ENCODE peak calls at places on chromosome 7, in seven cellular contexts. F is AG04450, G is cardiac fibroblast, U is fibroblast of lung, T is colonic mucosa, Y is choroid plexus epithelial cell, C is A549. O is an unnamed sample.

GRCh38 chr7:47451851-47452205 is 130.1 kb downstream of the TNS3 start:
- DNase-seq in F (peak), G (no peak), U (peak), T (no peak), Y (peak), C (no peak), O (no peak)

GRCh38 chr7:37187179-37187578 is 261.5 kb downstream of the ELMO1 start:
- DNase-seq in F (no peak), G (no peak), U (no peak), T (no peak), Y (no peak), C (no peak), O (no peak)

GRCh38 chr7:28989596-28989980 is 31.5 kb upstream of the TRIL start:
- DNase-seq in F (no peak), G (no peak), U (no peak), T (no peak), Y (no peak), C (no peak), O (no peak)

GRCh38 chr7:43650457-43651052 is 67.6 kb downstream of the STK17A start:
- DNase-seq in F (peak), G (peak), U (peak), T (no peak), Y (peak), C (no peak), O (no peak)

GRCh38 chr7:151083824-151084160 is 499 bp upstream of the TMUB1 start:
- DNase-seq in F (no peak), G (no peak), U (no peak), T (no peak), Y (no peak), C (no peak), O (no peak)

GRCh38 chr7:149355390-149356048 is 93.5 kb downstream of the ZNF783 start:
- DNase-seq in F (no peak), G (no peak), U (peak), T (no peak), Y (no peak), C (peak), O (peak)

GRCh38 chr7:27154369-27154768 is 2.0 kb upstream of the HOXA3 start:
- DNase-seq in F (no peak), G (no peak), U (no peak), T (peak), Y (no peak), C (no peak), O (no peak)

GRCh38 chr7:43584200-43584586 is 1.3 kb downstream of the STK17A start:
- DNase-seq in F (no peak), G (peak), U (peak), T (peak), Y (peak), C (no peak), O (peak)

GRCh38 chr7:111765936-111766643 is 203.8 kb upstream of the IMMP2L start:
- DNase-seq in F (no peak), G (peak), U (no peak), T (no peak), Y (peak), C (no peak), O (no peak)

GRCh38 chr7:78968951-78969350 is 484.5 kb downstream of the MAGI2 start:
- DNase-seq in F (no peak), G (no peak), U (no peak), T (no peak), Y (no peak), C (no peak), O (no peak)

GRCh38 chr7:9958461-9958860 is 1015.2 kb upstream of the PHF14 start:
- DNase-seq in F (no peak), G (no peak), U (no peak), T (no peak), Y (no peak), C (no peak), O (no peak)

DNA sequence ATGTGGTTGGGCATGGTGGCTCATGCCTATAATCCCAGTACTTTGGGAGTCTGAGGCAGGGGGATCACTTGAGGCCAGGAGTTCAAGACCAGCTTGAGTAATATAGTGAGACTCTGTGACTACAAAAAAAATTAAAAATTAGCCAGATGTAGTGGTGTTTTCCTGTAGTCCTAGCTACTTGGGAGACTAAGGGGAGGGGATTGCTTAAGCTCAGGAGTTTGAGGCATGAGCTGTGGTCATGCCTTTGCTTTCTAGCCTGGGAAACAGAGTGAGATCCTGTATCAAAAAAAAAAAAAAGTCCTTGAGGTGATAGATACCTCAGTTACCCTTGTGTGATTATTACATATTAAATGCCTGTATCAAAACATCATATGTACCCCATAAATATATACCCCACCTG is 116.6 kb downstream of the SLC25A40 start:
- DNase-seq in F (no peak), G (no peak), U (no peak), T (no peak), Y (no peak), C (no peak), O (no peak)
- TF ChIP-seq CTCF in F (no peak), G (no peak), U (no peak), T (no peak), Y (no peak), C (no peak), O (no peak)

GRCh38 chr7:6589151-6589828 is 531 bp upstream of the INTS15 start:
- DNase-seq in F (no peak), G (no peak), U (no peak), T (no peak), Y (no peak), C (no peak), O (no peak)

GRCh38 chr7:6588566-6588965 is 1.3 kb upstream of the INTS15 start:
- DNase-seq in F (no peak), G (no peak), U (no peak), T (no peak), Y (no peak), C (no peak), O (no peak)

GRCh38 chr7:6589829-6590644 is at the start of gene INTS15:
- DNase-seq in F (peak), G (peak), U (peak), T (peak), Y (peak), C (peak), O (peak)

GRCh38 chr7:6590645-6591110 is 857 bp downstream of the INTS15 start:
- DNase-seq in F (no peak), G (no peak), U (no peak), T (no peak), Y (peak), C (no peak), O (no peak)
- TF ChIP-seq CTCF in F (no peak), G (no peak), U (no peak), T (no peak), Y (no peak), C (no peak), O (no peak)

GRCh38 chr7:110003827-110004226 is 1087.1 kb upstream of the LRRN3 start:
- DNase-seq in F (no peak), G (no peak), U (no peak), T (no peak), Y (peak), C (no peak), O (no peak)
- TF ChIP-seq CTCF in F (no peak), G (no peak), U (no peak), T (no peak), Y (no peak), C (peak), O (no peak)

DNA sequence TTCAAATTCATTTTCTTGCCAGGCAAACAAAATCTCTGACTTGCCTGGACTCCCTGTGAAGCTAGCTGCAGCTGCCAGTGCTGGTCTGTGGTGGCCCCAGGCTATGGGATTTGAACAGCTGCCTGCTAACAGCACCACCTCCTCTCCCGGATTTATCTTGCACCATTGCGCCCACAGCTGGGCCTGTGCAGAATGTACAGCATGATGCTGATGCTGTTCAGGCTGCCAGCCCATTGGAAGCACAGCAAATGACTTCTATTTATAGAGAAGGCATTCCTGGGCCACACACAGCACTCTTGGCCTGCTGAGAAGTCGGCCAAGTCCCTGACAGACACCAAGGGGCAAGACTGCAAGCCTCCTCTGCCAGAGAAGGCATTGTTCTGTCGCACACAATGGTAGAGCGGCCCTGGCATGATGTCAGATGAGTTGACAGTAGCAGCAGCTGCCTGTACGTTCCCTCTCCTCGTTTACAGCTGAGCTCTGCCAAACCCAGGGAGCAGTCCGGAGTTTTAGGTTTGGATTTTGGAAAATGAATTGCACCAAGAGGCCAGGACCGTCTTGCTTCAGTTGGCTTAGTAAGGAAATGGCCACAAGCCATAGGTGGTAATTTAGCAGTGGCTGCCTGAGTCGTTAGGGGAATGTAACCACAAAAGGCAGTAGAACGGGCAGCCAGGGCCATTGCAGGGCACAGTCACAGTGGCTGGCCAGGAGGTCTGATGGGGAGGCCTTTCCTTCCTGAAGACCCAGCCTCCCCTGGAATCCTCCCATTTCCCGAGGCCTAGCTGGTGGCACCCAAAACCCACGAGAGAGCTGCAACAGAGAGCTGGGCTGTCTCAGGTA is 38.5 kb downstream of the MTURN start:
- DNase-seq in F (peak), G (peak), U (peak), T (peak), Y (peak), C (no peak), O (peak)
- TF ChIP-seq CTCF in F (peak), G (no peak), U (peak), T (no peak), Y (peak), C (no peak), O (no peak)

DNA sequence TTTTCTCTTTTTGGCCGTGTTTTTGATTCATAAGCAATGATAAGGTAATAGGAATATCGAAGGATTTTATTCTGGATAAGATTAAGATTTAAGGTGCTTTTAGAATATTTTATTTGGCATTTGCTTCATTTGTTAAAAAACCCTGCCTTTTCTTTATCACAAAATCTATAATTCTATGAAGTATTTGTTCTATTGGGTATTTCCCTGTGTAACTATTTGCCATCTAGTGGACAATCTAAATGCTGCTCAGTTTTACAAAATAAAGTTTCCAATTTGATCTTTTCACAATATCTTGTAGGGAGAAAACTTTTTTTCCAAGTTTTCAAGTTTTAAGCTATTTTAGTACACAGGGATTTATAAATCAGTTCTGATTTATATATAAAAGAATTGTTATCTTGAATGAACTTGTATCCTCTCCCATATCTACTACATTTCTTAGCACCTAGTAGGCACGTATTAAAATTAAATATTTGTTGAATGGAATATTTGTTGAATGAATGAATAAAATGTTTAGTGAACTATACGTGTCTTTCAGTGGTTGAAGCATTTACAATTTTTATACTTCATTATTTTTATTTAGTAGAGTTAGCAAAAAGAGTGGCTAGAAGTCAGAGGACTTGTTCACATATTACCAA is 26.5 kb downstream of the ANKRD7 start:
- DNase-seq in F (no peak), G (no peak), U (no peak), T (no peak), Y (peak), C (no peak), O (no peak)
- TF ChIP-seq CTCF in F (peak), G (no peak), U (peak), T (no peak), Y (peak), C (peak), O (peak)

GRCh38 chr7:100360102-100360607 is 2.2 kb downstream of the PILRB start:
- DNase-seq in F (no peak), G (no peak), U (no peak), T (no peak), Y (no peak), C (no peak), O (no peak)

GRCh38 chr7:100357131-100357561 is 771 bp upstream of the PILRB start:
- DNase-seq in F (no peak), G (no peak), U (no peak), T (no peak), Y (no peak), C (no peak), O (no peak)

GRCh38 chr7:100356416-100357068 is 1.4 kb upstream of the PILRB start:
- DNase-seq in F (no peak), G (no peak), U (no peak), T (no peak), Y (no peak), C (no peak), O (no peak)

GRCh38 chr7:100358857-100359212 is 918 bp downstream of the PILRB start:
- DNase-seq in F (no peak), G (no peak), U (no peak), T (no peak), Y (no peak), C (no peak), O (no peak)

DNA sequence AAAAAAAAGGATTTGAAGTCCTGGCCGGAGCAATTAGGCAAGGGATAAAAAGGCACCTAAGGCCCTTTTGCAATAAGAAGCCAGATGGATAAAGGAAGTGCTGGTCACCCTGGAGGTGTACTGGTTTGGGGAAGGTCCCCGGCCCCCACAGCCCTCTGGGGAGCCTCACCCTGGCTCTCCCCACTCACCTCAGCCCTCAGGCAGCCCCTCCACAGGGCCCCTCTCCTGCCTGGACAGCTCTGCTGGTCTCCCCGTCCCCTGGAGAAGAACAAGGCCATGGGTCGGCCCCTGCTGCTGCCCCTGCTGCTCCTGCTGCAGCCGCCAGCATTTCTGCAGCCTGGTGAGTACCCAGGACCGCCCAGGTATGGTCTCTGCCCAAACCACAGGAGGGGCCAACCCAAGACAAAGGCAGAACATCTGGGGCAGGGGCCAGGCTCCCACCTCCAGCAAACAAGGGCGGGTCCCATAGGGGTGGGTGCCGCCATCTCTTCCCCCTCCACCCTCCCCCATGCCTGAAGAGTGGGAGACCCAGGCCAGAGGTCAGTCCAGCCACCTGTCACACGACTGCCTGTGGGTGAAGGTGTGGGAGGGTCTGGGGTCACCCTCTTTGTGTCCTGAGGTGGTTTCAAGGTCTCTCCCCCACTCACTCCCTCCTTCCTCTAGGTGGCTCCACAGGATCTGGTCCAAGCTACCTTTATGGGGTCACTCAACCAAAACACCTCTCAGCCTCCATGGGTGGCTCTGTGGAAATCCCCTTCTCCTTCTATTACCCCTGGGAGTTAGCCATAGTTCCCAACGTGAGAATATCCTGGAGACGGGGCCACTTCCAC is at the start of gene PILRB:
- DNase-seq in F (no peak), G (no peak), U (no peak), T (no peak), Y (no peak), C (no peak), O (no peak)
- TF ChIP-seq CTCF in F (no peak), G (peak), U (peak), T (no peak), Y (peak), C (no peak), O (no peak)

DNA sequence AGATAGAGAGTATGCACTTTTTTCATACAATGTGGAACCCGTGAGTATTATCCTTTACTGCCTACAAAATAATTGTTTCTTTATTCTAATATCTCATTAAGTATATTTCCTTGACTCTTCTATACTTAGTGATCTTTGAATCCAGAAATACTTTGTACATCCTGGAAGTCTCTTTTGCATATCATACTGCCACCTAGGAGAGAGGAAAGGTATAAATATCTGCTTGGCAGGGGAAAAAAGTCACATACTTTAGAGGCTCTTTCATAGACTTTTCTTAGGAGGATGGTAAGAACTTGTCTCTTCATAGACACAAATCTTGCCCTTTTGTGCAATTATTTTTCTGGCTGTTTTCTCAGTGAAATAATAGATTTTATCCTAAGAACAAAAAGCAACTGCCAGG is 436.0 kb downstream of the PAXIP1 start:
- DNase-seq in F (no peak), G (no peak), U (peak), T (no peak), Y (no peak), C (no peak), O (no peak)
- TF ChIP-seq CTCF in F (no peak), G (no peak), U (no peak), T (no peak), Y (no peak), C (peak), O (no peak)

DNA sequence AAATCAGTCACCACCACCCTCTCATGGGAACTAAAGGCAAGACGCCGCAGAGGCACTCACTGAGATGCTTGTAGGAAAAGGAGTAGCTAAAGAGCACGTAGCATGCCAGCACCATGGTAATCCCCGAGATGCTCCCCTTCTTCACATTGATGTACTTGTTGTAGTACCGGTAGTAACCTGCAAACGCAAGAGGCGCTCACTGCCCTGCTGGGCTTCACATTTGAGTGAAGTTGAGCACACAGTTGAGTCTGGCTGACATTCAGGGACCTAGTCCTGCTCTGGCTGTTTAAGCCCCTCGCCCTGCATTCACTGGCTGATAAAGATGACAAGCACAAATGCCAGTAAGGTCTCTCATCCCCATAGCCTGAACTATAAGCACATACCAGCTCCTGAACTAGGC is 6.9 kb downstream of the ATP5MF start:
- DNase-seq in F (no peak), G (peak), U (no peak), T (no peak), Y (peak), C (no peak), O (no peak)
- TF ChIP-seq CTCF in F (peak), G (peak), U (peak), T (no peak), Y (peak), C (peak), O (no peak)

GRCh38 chr7:19984231-19984632 is 210.8 kb upstream of the TMEM196 start:
- DNase-seq in F (no peak), G (no peak), U (no peak), T (no peak), Y (no peak), C (no peak), O (no peak)
- TF ChIP-seq CTCF in F (no peak), G (no peak), U (no peak), T (no peak), Y (peak), C (no peak), O (no peak)

O was measured in Calu3.